ENCODE peak calls at places on chromosomes 16 and 17, in six cellular contexts. One of them, this sample, is unnamed.

GRCh38 chr17:28746611-28747045 is 2.8 kb downstream of the TRAF4 start:
- DNase-seq in heart right ventricle: no peak
- DNase-seq in PC-3: peak
- DNase-seq in CD8-positive, alpha-beta T cell: no peak
- DNase-seq in Panc1: no peak
- DNase-seq in osteoblast: peak
- DNase-seq in this sample: no peak

GRCh38 chr17:40953876-40954275 is 12.9 kb downstream of the KRT39 start:
- DNase-seq in heart right ventricle: no peak
- DNase-seq in PC-3: peak
- DNase-seq in CD8-positive, alpha-beta T cell: no peak
- DNase-seq in Panc1: no peak
- DNase-seq in osteoblast: no peak
- DNase-seq in this sample: peak

GRCh38 chr17:70313450-70313849 is 144.1 kb downstream of the KCNJ2 start:
- DNase-seq in heart right ventricle: no peak
- DNase-seq in PC-3: peak
- DNase-seq in CD8-positive, alpha-beta T cell: no peak
- DNase-seq in Panc1: no peak
- DNase-seq in osteoblast: peak
- DNase-seq in this sample: no peak

GRCh38 chr16:19809121-19809635 is 75.5 kb downstream of the GPRC5B start:
- DNase-seq in heart right ventricle: no peak
- DNase-seq in PC-3: peak
- DNase-seq in CD8-positive, alpha-beta T cell: no peak
- DNase-seq in Panc1: no peak
- DNase-seq in osteoblast: no peak
- DNase-seq in this sample: no peak

GRCh38 chr17:76700290-76700626 is 10.5 kb downstream of the MXRA7 start:
- DNase-seq in heart right ventricle: no peak
- DNase-seq in PC-3: no peak
- DNase-seq in CD8-positive, alpha-beta T cell: no peak
- DNase-seq in Panc1: no peak
- DNase-seq in osteoblast: no peak
- DNase-seq in this sample: no peak

GRCh38 chr17:59330314-59330942 is 1.0 kb upstream of the YPEL2 start:
- DNase-seq in heart right ventricle: peak
- DNase-seq in PC-3: peak
- DNase-seq in CD8-positive, alpha-beta T cell: no peak
- DNase-seq in Panc1: no peak
- DNase-seq in osteoblast: no peak
- DNase-seq in this sample: no peak

GRCh38 chr17:27376637-27377547 is 79.4 kb upstream of the KSR1 start:
- DNase-seq in heart right ventricle: no peak
- DNase-seq in PC-3: peak
- DNase-seq in CD8-positive, alpha-beta T cell: no peak
- DNase-seq in Panc1: peak
- DNase-seq in osteoblast: no peak
- DNase-seq in this sample: peak

GRCh38 chr16:85531516-85531915 is 81.6 kb upstream of the GSE1 start:
- DNase-seq in heart right ventricle: no peak
- DNase-seq in PC-3: no peak
- DNase-seq in CD8-positive, alpha-beta T cell: no peak
- DNase-seq in Panc1: no peak
- DNase-seq in osteoblast: no peak
- DNase-seq in this sample: no peak

GRCh38 chr16:71293921-71294320 is 4.7 kb upstream of the CMTR2 start:
- DNase-seq in heart right ventricle: no peak
- DNase-seq in PC-3: no peak
- DNase-seq in CD8-positive, alpha-beta T cell: no peak
- DNase-seq in Panc1: no peak
- DNase-seq in osteoblast: no peak
- DNase-seq in this sample: no peak

GRCh38 chr17:60421273-60422161 is 772 bp upstream of the CHCT1 start:
- DNase-seq in heart right ventricle: peak
- DNase-seq in PC-3: no peak
- DNase-seq in CD8-positive, alpha-beta T cell: peak
- DNase-seq in Panc1: peak
- DNase-seq in osteoblast: peak
- DNase-seq in this sample: peak

GRCh38 chr16:65122974-65123845 is 1.3 kb upstream of the CDH11 start:
- DNase-seq in heart right ventricle: peak
- DNase-seq in PC-3: peak
- DNase-seq in CD8-positive, alpha-beta T cell: no peak
- DNase-seq in Panc1: no peak
- DNase-seq in osteoblast: peak
- DNase-seq in this sample: no peak

GRCh38 chr17:17387017-17387416 is 83.8 kb downstream of the NT5M start:
- DNase-seq in heart right ventricle: no peak
- DNase-seq in PC-3: peak
- DNase-seq in CD8-positive, alpha-beta T cell: no peak
- DNase-seq in Panc1: no peak
- DNase-seq in osteoblast: peak
- DNase-seq in this sample: no peak

GRCh38 chr17:10738516-10739258 is 8.9 kb upstream of the TMEM220 start:
- DNase-seq in heart right ventricle: no peak
- DNase-seq in PC-3: no peak
- DNase-seq in CD8-positive, alpha-beta T cell: no peak
- DNase-seq in Panc1: no peak
- DNase-seq in osteoblast: no peak
- DNase-seq in this sample: no peak
- H3K27ac ChIP-seq in heart right ventricle: no peak
- H3K27ac ChIP-seq in PC-3: no peak
- H3K27ac ChIP-seq in CD8-positive, alpha-beta T cell: no peak
- H3K27ac ChIP-seq in Panc1: no peak
- H3K27ac ChIP-seq in osteoblast: no peak
- H3K27ac ChIP-seq in this sample: no peak

GRCh38 chr17:71974051-71974450 is 146.8 kb upstream of the SOX9 start:
- DNase-seq in heart right ventricle: no peak
- DNase-seq in PC-3: no peak
- DNase-seq in CD8-positive, alpha-beta T cell: no peak
- DNase-seq in Panc1: no peak
- DNase-seq in osteoblast: no peak
- DNase-seq in this sample: no peak

GRCh38 chr17:71975331-71975801 is 145.5 kb upstream of the SOX9 start:
- DNase-seq in heart right ventricle: peak
- DNase-seq in PC-3: peak
- DNase-seq in CD8-positive, alpha-beta T cell: no peak
- DNase-seq in Panc1: no peak
- DNase-seq in osteoblast: peak
- DNase-seq in this sample: peak

GRCh38 chr17:71978435-71978834 is 142.4 kb upstream of the SOX9 start:
- DNase-seq in heart right ventricle: no peak
- DNase-seq in PC-3: no peak
- DNase-seq in CD8-positive, alpha-beta T cell: no peak
- DNase-seq in Panc1: no peak
- DNase-seq in osteoblast: no peak
- DNase-seq in this sample: no peak

GRCh38 chr17:71980171-71980570 is 140.6 kb upstream of the SOX9 start:
- DNase-seq in heart right ventricle: no peak
- DNase-seq in PC-3: no peak
- DNase-seq in CD8-positive, alpha-beta T cell: no peak
- DNase-seq in Panc1: no peak
- DNase-seq in osteoblast: no peak
- DNase-seq in this sample: no peak

DNA sequence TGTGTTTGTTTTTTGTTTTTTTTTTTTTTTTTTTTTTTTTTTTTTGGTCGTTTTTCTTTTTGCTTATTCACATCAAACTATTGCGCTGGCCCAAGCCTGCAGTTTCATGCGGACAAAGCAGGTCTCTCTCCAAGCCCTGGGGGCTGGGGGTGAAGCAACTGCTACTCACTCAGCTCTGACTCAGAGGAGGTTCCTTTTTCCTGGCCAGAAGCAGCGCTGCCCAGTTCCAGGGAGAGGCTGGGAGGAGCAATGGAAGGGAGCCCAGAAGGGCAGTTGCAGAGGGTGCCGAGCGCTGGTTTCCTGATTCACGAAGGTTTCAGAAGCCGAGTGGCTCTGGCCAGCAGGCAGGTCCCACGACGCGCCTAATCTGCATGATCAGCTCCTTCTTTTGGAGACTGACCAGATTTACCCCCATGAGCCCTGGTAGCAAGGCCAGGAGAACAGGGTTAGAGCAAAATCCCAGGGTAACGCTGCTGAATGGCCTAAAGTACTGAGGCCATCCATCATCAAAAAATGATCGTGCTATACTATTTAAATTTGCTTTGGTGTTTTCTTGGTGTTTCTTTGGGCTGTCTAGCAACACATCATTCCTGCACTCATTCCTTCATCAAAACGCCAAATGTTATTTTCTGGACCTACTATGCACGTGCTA is 144.7 kb upstream of the SOX9 start:
- DNase-seq in heart right ventricle: peak
- DNase-seq in PC-3: peak
- DNase-seq in CD8-positive, alpha-beta T cell: no peak
- DNase-seq in Panc1: peak
- DNase-seq in osteoblast: peak
- DNase-seq in this sample: peak
- H3K27ac ChIP-seq in heart right ventricle: no peak
- H3K27ac ChIP-seq in PC-3: peak
- H3K27ac ChIP-seq in CD8-positive, alpha-beta T cell: no peak
- H3K27ac ChIP-seq in Panc1: peak
- H3K27ac ChIP-seq in osteoblast: peak
- H3K27ac ChIP-seq in this sample: no peak

DNA sequence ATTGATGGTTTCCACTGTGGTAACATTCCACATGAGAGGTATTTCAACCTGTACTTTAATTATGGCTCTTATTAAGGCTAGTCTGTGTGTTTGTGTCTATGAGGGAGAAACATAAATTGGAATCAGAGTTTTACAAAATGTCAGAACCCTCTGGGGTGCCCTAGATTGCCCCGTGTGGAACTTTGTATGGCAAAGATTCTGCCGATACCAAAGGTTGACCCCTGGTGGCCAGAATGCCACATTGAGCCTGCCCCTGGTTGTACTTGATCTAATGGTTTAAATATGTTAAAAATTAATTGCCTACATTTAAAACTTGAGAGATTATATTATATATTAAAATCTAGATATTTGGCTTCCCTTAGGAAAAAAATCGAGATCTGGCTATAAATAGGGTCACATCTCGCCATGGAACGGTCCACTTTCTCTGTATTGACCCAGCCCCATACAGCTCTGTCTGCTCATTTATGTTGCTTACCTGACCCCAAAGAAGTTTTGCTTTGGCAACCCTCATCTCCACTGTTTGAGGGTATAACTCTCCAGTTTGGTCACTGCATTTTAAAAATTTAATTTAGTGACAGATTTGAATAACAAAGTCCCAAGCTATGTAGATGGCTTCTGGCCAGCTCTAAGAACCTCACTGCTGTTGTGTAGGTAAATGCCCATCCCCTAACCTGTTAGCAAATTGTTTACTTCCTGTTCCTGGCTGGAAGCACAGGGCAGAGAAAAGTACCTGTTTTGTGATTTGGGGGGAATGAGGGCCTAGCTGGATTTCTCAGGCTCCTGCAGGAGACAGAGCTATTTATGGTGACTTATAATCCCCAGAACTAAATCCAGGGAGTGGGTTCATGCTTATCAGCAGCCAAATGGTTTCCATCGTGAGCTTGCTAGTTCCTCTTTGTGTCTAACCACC is 95.0 kb downstream of the PLCG2 start:
- DNase-seq in heart right ventricle: peak
- DNase-seq in PC-3: peak
- DNase-seq in CD8-positive, alpha-beta T cell: peak
- DNase-seq in Panc1: no peak
- DNase-seq in osteoblast: no peak
- DNase-seq in this sample: peak
- H3K27ac ChIP-seq in heart right ventricle: no peak
- H3K27ac ChIP-seq in PC-3: no peak
- H3K27ac ChIP-seq in CD8-positive, alpha-beta T cell: no peak
- H3K27ac ChIP-seq in Panc1: no peak
- H3K27ac ChIP-seq in osteoblast: no peak
- H3K27ac ChIP-seq in this sample: no peak

GRCh38 chr16:68022278-68022727 is 729 bp downstream of the DDX28 start:
- DNase-seq in heart right ventricle: no peak
- DNase-seq in PC-3: no peak
- DNase-seq in CD8-positive, alpha-beta T cell: no peak
- DNase-seq in Panc1: no peak
- DNase-seq in osteoblast: peak
- DNase-seq in this sample: no peak
- H3K27ac ChIP-seq in heart right ventricle: peak
- H3K27ac ChIP-seq in PC-3: peak
- H3K27ac ChIP-seq in CD8-positive, alpha-beta T cell: peak
- H3K27ac ChIP-seq in Panc1: peak
- H3K27ac ChIP-seq in osteoblast: peak
- H3K27ac ChIP-seq in this sample: peak

DNA sequence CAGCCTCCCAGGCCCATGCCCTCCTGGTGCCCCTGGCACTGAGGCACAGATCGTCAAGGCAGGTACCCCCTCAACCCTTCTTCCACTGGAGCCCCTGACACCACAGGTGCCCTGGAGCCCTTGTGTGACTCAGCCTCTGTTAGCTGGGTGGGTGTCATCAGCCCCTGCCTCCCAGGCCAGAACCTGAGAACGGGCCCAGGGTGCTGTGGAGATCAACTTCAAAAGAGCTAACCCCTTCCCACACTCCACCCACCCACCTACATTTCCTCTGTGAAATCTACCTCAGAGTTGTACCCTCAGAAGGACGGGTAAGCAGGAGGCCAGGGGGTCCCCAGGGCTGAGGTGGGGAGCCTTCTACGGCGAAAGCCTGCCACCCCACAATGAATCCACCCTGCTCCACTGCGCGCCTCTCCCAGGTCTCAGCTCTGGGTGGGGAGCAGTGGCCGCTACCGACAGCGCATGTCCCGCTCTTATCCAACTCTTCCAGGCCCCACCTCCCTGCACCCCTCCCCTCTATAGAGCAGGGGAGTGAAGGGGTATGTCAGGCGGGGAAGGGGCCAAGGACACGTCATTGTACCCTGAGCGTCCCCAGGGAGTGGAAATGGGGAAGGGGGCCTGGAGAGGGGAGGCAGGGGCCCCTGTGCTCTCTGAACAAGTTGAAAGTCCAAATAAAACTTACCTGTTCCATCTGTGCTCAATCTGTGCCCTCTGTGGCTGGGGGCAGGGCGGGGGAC is 17.6 kb downstream of the TBKBP1 start:
- DNase-seq in heart right ventricle: no peak
- DNase-seq in PC-3: no peak
- DNase-seq in CD8-positive, alpha-beta T cell: no peak
- DNase-seq in Panc1: no peak
- DNase-seq in osteoblast: no peak
- DNase-seq in this sample: no peak
- H3K27ac ChIP-seq in heart right ventricle: no peak
- H3K27ac ChIP-seq in PC-3: no peak
- H3K27ac ChIP-seq in CD8-positive, alpha-beta T cell: no peak
- H3K27ac ChIP-seq in Panc1: no peak
- H3K27ac ChIP-seq in osteoblast: no peak
- H3K27ac ChIP-seq in this sample: no peak

DNA sequence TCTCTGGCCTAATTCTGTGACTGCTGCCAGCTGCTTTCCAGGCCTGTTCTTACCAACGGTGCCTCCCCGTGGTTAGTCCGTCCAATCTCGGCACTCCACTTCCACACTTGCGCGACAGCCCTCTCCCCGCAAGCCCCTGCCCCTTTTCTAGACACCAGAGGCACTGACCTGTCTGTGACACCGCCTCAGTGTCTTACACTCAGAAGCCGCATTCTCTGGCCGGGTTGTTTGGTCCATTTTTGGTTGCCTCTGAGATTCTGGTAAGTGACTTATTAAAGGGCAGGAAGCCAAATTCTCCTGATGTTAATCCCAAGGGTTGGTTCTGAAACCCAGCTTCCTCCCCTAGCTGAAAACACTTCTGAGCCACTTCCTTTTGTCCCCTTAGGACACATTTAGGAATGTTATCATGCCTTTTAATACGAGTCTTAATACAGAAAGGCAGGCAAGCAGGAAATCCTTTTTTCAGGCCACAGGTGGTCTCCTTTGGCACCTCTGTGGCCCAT is 1.2 kb upstream of the AKTIP start:
- DNase-seq in heart right ventricle: peak
- DNase-seq in PC-3: no peak
- DNase-seq in CD8-positive, alpha-beta T cell: peak
- DNase-seq in Panc1: no peak
- DNase-seq in osteoblast: no peak
- DNase-seq in this sample: peak
- H3K27ac ChIP-seq in heart right ventricle: peak
- H3K27ac ChIP-seq in PC-3: no peak
- H3K27ac ChIP-seq in CD8-positive, alpha-beta T cell: peak
- H3K27ac ChIP-seq in Panc1: peak
- H3K27ac ChIP-seq in osteoblast: peak
- H3K27ac ChIP-seq in this sample: peak

This sample was measured in brain microvascular endothelial cell.